ENCODE peak calls at places on chromosomes 11 and 22, in six cellular contexts. One of them, this sample, is unnamed.

GRCh38 chr11:69186316-69187266 is 30.9 kb downstream of the SMIM38 start:
- DNase-seq in trophoblast cell: no peak
- DNase-seq in H9: no peak
- DNase-seq in neuronal stem cell: no peak
- DNase-seq in H1: no peak
- DNase-seq in mesenchymal stem cell: no peak
- DNase-seq in this sample: no peak

GRCh38 chr11:125300791-125301218 is 136.3 kb downstream of the PKNOX2 start:
- DNase-seq in neuronal stem cell: no peak
- DNase-seq in trophoblast cell: peak
- DNase-seq in H1: no peak
- DNase-seq in H9: no peak
- DNase-seq in mesenchymal stem cell: peak
- DNase-seq in this sample: peak

GRCh38 chr11:39732002-39732401 is 1727.5 kb downstream of the LRRC4C start:
- DNase-seq in H1: no peak
- DNase-seq in H9: no peak
- DNase-seq in mesenchymal stem cell: peak
- DNase-seq in neuronal stem cell: no peak
- DNase-seq in trophoblast cell: no peak
- DNase-seq in this sample: no peak

GRCh38 chr22:17734197-17734596 is 40.1 kb downstream of the BID start:
- DNase-seq in H9: no peak
- DNase-seq in mesenchymal stem cell: peak
- DNase-seq in trophoblast cell: no peak
- DNase-seq in H1: no peak
- DNase-seq in neuronal stem cell: no peak
- DNase-seq in this sample: peak

GRCh38 chr11:111878385-111878765 is 590 bp downstream of the FDXACB1 start:
- DNase-seq in H1: no peak
- DNase-seq in mesenchymal stem cell: no peak
- DNase-seq in trophoblast cell: peak
- DNase-seq in H9: no peak
- DNase-seq in neuronal stem cell: no peak
- DNase-seq in this sample: peak

GRCh38 chr11:113806403-113806802 is 26.8 kb downstream of the CLDN25 start:
- DNase-seq in trophoblast cell: peak
- DNase-seq in H1: no peak
- DNase-seq in neuronal stem cell: peak
- DNase-seq in mesenchymal stem cell: peak
- DNase-seq in H9: peak
- DNase-seq in this sample: peak

GRCh38 chr11:30345644-30346043 is 22.7 kb downstream of the ARL14EP start:
- DNase-seq in mesenchymal stem cell: no peak
- DNase-seq in H1: no peak
- DNase-seq in neuronal stem cell: no peak
- DNase-seq in H9: no peak
- DNase-seq in trophoblast cell: no peak
- DNase-seq in this sample: no peak

GRCh38 chr22:49166211-49166610 is 661.5 kb downstream of the BRD1 start:
- DNase-seq in mesenchymal stem cell: no peak
- DNase-seq in trophoblast cell: no peak
- DNase-seq in H9: no peak
- DNase-seq in H1: no peak
- DNase-seq in neuronal stem cell: no peak
- DNase-seq in this sample: no peak

GRCh38 chr11:111911563-111912401 is at the start of gene CRYAB:
- DNase-seq in neuronal stem cell: no peak
- DNase-seq in mesenchymal stem cell: peak
- DNase-seq in trophoblast cell: peak
- DNase-seq in H1: no peak
- DNase-seq in H9: peak
- DNase-seq in this sample: peak

GRCh38 chr11:116418388-116419041 is 354.3 kb downstream of the BUD13 start:
- DNase-seq in neuronal stem cell: no peak
- DNase-seq in mesenchymal stem cell: no peak
- DNase-seq in H1: no peak
- DNase-seq in H9: no peak
- DNase-seq in trophoblast cell: no peak
- DNase-seq in this sample: no peak

GRCh38 chr11:12187399-12187798 is 77.0 kb downstream of the MICAL2 start:
- DNase-seq in H9: no peak
- DNase-seq in neuronal stem cell: no peak
- DNase-seq in mesenchymal stem cell: peak
- DNase-seq in trophoblast cell: no peak
- DNase-seq in H1: no peak
- DNase-seq in this sample: peak

GRCh38 chr11:7665473-7666291 is 7.6 kb downstream of the CYB5R2 start:
- DNase-seq in trophoblast cell: peak
- DNase-seq in H1: no peak
- DNase-seq in neuronal stem cell: no peak
- DNase-seq in mesenchymal stem cell: peak
- DNase-seq in H9: peak
- DNase-seq in this sample: peak

GRCh38 chr11:17188675-17189074 is 19.1 kb downstream of the PIK3C2A start:
- DNase-seq in H1: no peak
- DNase-seq in trophoblast cell: no peak
- DNase-seq in H9: peak
- DNase-seq in neuronal stem cell: no peak
- DNase-seq in mesenchymal stem cell: no peak
- DNase-seq in this sample: no peak

GRCh38 chr11:17185938-17186337 is 21.8 kb downstream of the PIK3C2A start:
- DNase-seq in H1: no peak
- DNase-seq in trophoblast cell: no peak
- DNase-seq in mesenchymal stem cell: no peak
- DNase-seq in neuronal stem cell: no peak
- DNase-seq in H9: no peak
- DNase-seq in this sample: no peak

GRCh38 chr11:17183836-17184235 is 23.9 kb downstream of the PIK3C2A start:
- DNase-seq in H1: no peak
- DNase-seq in trophoblast cell: no peak
- DNase-seq in neuronal stem cell: no peak
- DNase-seq in H9: no peak
- DNase-seq in mesenchymal stem cell: no peak
- DNase-seq in this sample: no peak

GRCh38 chr11:17184882-17185587 is 22.8 kb downstream of the PIK3C2A start:
- DNase-seq in trophoblast cell: no peak
- DNase-seq in neuronal stem cell: no peak
- DNase-seq in H1: no peak
- DNase-seq in mesenchymal stem cell: no peak
- DNase-seq in H9: no peak
- DNase-seq in this sample: no peak

GRCh38 chr11:17186932-17187692 is 20.7 kb downstream of the PIK3C2A start:
- DNase-seq in H9: no peak
- DNase-seq in H1: no peak
- DNase-seq in neuronal stem cell: no peak
- DNase-seq in trophoblast cell: no peak
- DNase-seq in mesenchymal stem cell: no peak
- DNase-seq in this sample: no peak
- H4K91ac ChIP-seq in H9: no peak
- H4K91ac ChIP-seq in H1: no peak
- H4K91ac ChIP-seq in neuronal stem cell: no peak
- H4K91ac ChIP-seq in trophoblast cell: no peak
- H4K91ac ChIP-seq in mesenchymal stem cell: no peak
- H4K91ac ChIP-seq in this sample: no peak

GRCh38 chr11:72833792-72834501 is 19.7 kb downstream of the ATG16L2 start:
- DNase-seq in mesenchymal stem cell: no peak
- DNase-seq in H9: no peak
- DNase-seq in trophoblast cell: no peak
- DNase-seq in H1: no peak
- DNase-seq in neuronal stem cell: no peak
- DNase-seq in this sample: no peak

GRCh38 chr11:72832301-72833082 is 18.3 kb downstream of the ATG16L2 start:
- DNase-seq in trophoblast cell: no peak
- DNase-seq in H1: no peak
- DNase-seq in neuronal stem cell: no peak
- DNase-seq in H9: no peak
- DNase-seq in mesenchymal stem cell: no peak
- DNase-seq in this sample: no peak

GRCh38 chr11:72831521-72832300 is 17.5 kb downstream of the ATG16L2 start:
- DNase-seq in neuronal stem cell: peak
- DNase-seq in trophoblast cell: peak
- DNase-seq in H9: peak
- DNase-seq in H1: peak
- DNase-seq in mesenchymal stem cell: peak
- DNase-seq in this sample: peak

GRCh38 chr11:72834905-72835304 is 20.7 kb downstream of the ATG16L2 start:
- DNase-seq in neuronal stem cell: no peak
- DNase-seq in H1: no peak
- DNase-seq in mesenchymal stem cell: no peak
- DNase-seq in H9: no peak
- DNase-seq in trophoblast cell: no peak
- DNase-seq in this sample: no peak

DNA sequence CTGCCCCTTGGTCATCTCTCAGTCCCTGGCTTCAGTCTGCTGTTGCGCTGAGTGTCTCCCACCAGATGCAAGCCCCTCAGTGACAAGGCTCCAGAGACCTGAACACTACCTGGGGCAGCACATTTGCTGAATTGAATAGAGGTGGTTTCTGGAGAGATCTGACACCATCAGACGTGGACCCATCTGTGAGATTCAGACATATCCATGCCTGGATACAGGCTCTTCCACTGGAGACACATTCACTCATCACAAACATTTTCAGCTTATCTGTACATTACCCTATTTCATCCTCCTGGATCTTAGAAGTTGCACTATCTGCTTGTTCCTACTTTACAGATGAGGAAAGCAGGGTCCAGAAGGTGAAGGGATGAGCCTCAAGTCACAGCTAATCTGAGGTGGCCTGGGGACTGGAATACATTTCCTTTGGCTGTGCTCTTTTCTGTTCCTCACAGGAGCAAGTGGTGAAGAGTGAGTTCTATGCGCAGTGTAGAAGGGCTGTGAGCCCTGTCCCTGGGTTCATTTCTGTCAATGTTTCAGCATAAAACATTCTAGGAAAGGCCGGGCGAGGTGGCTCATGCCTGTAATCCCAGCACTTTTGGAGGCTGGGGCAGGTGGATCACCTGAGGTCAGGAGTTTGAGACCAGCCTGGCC is 19.0 kb downstream of the ATG16L2 start:
- DNase-seq in trophoblast cell: no peak
- DNase-seq in H1: no peak
- DNase-seq in H9: no peak
- DNase-seq in neuronal stem cell: no peak
- DNase-seq in mesenchymal stem cell: no peak
- DNase-seq in this sample: no peak
- H2AFZ ChIP-seq in trophoblast cell: no peak
- H2AFZ ChIP-seq in H1: no peak
- H2AFZ ChIP-seq in H9: no peak
- H2AFZ ChIP-seq in neuronal stem cell: no peak
- H2AFZ ChIP-seq in mesenchymal stem cell: no peak
- H2AFZ ChIP-seq in this sample: no peak

DNA sequence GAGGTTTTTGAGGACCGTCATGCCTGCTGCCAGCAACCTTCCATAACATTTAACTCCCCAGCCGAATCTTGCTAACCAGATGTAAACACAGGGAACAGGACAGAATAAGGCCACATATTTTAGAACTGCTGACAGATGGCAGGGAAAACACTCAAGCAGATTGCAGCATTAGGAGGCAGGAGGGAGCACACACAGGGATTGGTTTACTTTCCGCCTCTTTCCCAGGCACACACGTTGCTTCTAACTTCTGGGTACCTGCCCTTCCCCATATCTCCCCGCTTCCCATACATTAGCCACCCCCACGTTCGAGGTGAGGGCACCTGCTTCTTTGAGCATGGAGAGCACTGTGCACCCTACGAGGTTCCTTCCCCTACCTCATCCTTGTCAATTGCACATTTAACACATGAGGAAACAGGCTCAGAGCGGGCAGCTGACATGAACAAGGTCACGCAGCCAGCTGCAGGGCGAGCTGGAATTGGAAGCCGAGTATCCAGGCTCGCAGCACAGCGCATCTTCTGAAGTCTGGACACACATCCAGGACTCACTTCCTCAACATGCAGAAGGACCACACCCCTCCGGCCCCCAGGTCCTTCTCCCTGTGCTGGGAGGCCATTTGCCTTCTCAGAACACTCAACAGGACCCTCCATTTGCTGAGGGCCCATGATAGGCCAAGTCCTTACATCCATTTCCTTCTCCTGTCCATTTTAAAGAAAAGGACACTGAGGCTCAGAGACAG is 18.7 kb downstream of the ASPHD2 start:
- DNase-seq in H1: no peak
- DNase-seq in trophoblast cell: no peak
- DNase-seq in neuronal stem cell: no peak
- DNase-seq in mesenchymal stem cell: no peak
- DNase-seq in H9: no peak
- DNase-seq in this sample: no peak
- H4K91ac ChIP-seq in H1: no peak
- H4K91ac ChIP-seq in trophoblast cell: no peak
- H4K91ac ChIP-seq in neuronal stem cell: no peak
- H4K91ac ChIP-seq in mesenchymal stem cell: no peak
- H4K91ac ChIP-seq in H9: no peak
- H4K91ac ChIP-seq in this sample: no peak

GRCh38 chr11:32172771-32173170 is 81.9 kb downstream of the RCN1 start:
- DNase-seq in H1: no peak
- DNase-seq in trophoblast cell: no peak
- DNase-seq in H9: no peak
- DNase-seq in neuronal stem cell: no peak
- DNase-seq in mesenchymal stem cell: no peak
- DNase-seq in this sample: peak

GRCh38 chr11:32176223-32176811 is 85.4 kb downstream of the RCN1 start:
- DNase-seq in mesenchymal stem cell: peak
- DNase-seq in H1: peak
- DNase-seq in neuronal stem cell: peak
- DNase-seq in trophoblast cell: peak
- DNase-seq in H9: peak
- DNase-seq in this sample: peak

GRCh38 chr11:32168924-32169323 is 78.0 kb downstream of the RCN1 start:
- DNase-seq in H1: no peak
- DNase-seq in neuronal stem cell: no peak
- DNase-seq in trophoblast cell: no peak
- DNase-seq in mesenchymal stem cell: no peak
- DNase-seq in H9: no peak
- DNase-seq in this sample: no peak

GRCh38 chr11:32173977-32174376 is 83.1 kb downstream of the RCN1 start:
- DNase-seq in neuronal stem cell: no peak
- DNase-seq in H9: no peak
- DNase-seq in H1: no peak
- DNase-seq in trophoblast cell: no peak
- DNase-seq in mesenchymal stem cell: no peak
- DNase-seq in this sample: no peak

GRCh38 chr11:32173435-32173834 is 82.6 kb downstream of the RCN1 start:
- DNase-seq in neuronal stem cell: peak
- DNase-seq in mesenchymal stem cell: peak
- DNase-seq in H1: peak
- DNase-seq in trophoblast cell: peak
- DNase-seq in H9: peak
- DNase-seq in this sample: peak
- H2AFZ ChIP-seq in neuronal stem cell: peak
- H2AFZ ChIP-seq in mesenchymal stem cell: no peak
- H2AFZ ChIP-seq in H1: peak
- H2AFZ ChIP-seq in trophoblast cell: no peak
- H2AFZ ChIP-seq in H9: no peak
- H2AFZ ChIP-seq in this sample: peak

GRCh38 chr11:62778441-62778840 is 7.2 kb downstream of the TAF6L start:
- DNase-seq in neuronal stem cell: no peak
- DNase-seq in trophoblast cell: no peak
- DNase-seq in mesenchymal stem cell: no peak
- DNase-seq in H1: no peak
- DNase-seq in H9: no peak
- DNase-seq in this sample: no peak
- H4K91ac ChIP-seq in neuronal stem cell: no peak
- H4K91ac ChIP-seq in trophoblast cell: no peak
- H4K91ac ChIP-seq in mesenchymal stem cell: no peak
- H4K91ac ChIP-seq in H1: no peak
- H4K91ac ChIP-seq in H9: no peak
- H4K91ac ChIP-seq in this sample: no peak

This sample was measured in IMR-90.